ENCODE peak calls at places on chromosomes 12 and 14, in four cellular contexts. I, Z, W and U are unnamed samples.
A peak's percentile ranks its signal among the peaks of the same experiment; 100 is the strongest.

GRCh38 chr14:106837870-106838269 is 1311.5 kb downstream of the TMEM121 start:
- DNase-seq in I (no peak), Z (no peak), W (no peak), U (no peak)

GRCh38 chr14:75702606-75703261 is 41.7 kb downstream of the TTLL5 start:
- DNase-seq in I (no peak), Z (no peak), W (peak; percentile 18), U (no peak)

GRCh38 chr14:51119411-51120051 is 24.6 kb upstream of the TRIM9 start:
- DNase-seq in I (no peak), Z (no peak), W (no peak), U (no peak)

GRCh38 chr12:115223322-115223721 is 539.3 kb upstream of the TBX3 start:
- DNase-seq in I (no peak), Z (peak; percentile 51), W (peak; percentile 82), U (peak; percentile 87)

GRCh38 chr14:51354846-51355245 is 114.8 kb downstream of the TMX1 start:
- DNase-seq in I (no peak), Z (no peak), W (no peak), U (no peak)

GRCh38 chr12:131340616-131341210 is 370.2 kb upstream of the SFSWAP start:
- DNase-seq in I (no peak), Z (no peak), W (no peak), U (no peak)

GRCh38 chr12:19239616-19240234 is 110.2 kb downstream of the PLEKHA5 start:
- DNase-seq in I (no peak), Z (no peak), W (peak; percentile 86), U (peak; percentile 3)

GRCh38 chr12:66861157-66861750 is 182.4 kb upstream of the GRIP1 start:
- DNase-seq in I (peak; percentile 30), Z (peak; percentile 33), W (peak; percentile 53), U (peak; percentile 81)

GRCh38 chr12:2510066-2510465 is 284.7 kb upstream of the FKBP4 start:
- DNase-seq in I (no peak), Z (no peak), W (no peak), U (no peak)

GRCh38 chr12:50986961-50987737 is 34.8 kb downstream of the HIGD1C start:
- DNase-seq in I (peak; percentile 42), Z (peak; percentile 32), W (peak; percentile 72), U (peak; percentile 64)

GRCh38 chr14:94936411-94936892 is 166.5 kb upstream of the GSC start:
- DNase-seq in I (no peak), Z (no peak), W (no peak), U (no peak)

GRCh38 chr12:106605254-106605653 is 22.4 kb downstream of the RFX4 start:
- DNase-seq in I (no peak), Z (no peak), W (no peak), U (no peak)

GRCh38 chr12:115599251-115599811 is 678.2 kb downstream of the MED13L start:
- DNase-seq in I (no peak), Z (no peak), W (no peak), U (no peak)

GRCh38 chr12:93322784-93323183 is 54.9 kb upstream of the NUDT4 start:
- DNase-seq in I (no peak), Z (peak; percentile 67), W (peak; percentile 68), U (peak; percentile 80)

GRCh38 chr12:46459881-46460545 is 87.4 kb upstream of the SLC38A2 start:
- DNase-seq in I (no peak), Z (no peak), W (no peak), U (no peak)

GRCh38 chr14:99324291-99324690 is 52.3 kb upstream of the BCL11B start:
- DNase-seq in I (no peak), Z (no peak), W (no peak), U (no peak)

GRCh38 chr14:99325016-99325415 is 53.0 kb upstream of the BCL11B start:
- DNase-seq in I (no peak), Z (no peak), W (no peak), U (no peak)

GRCh38 chr14:99321955-99322730 is 50.1 kb upstream of the BCL11B start:
- DNase-seq in I (no peak), Z (no peak), W (no peak), U (no peak)

GRCh38 chr14:99322731-99323599 is 51.0 kb upstream of the BCL11B start:
- DNase-seq in I (no peak), Z (peak; percentile 24), W (no peak), U (no peak)

GRCh38 chr14:99323603-99324185 is 51.7 kb upstream of the BCL11B start:
- DNase-seq in I (no peak), Z (no peak), W (no peak), U (no peak)
- H2AFZ ChIP-seq in I (no peak overlapping the region), Z (no peak overlapping the region), W (no peak overlapping the region), U (no peak overlapping the region)

DNA sequence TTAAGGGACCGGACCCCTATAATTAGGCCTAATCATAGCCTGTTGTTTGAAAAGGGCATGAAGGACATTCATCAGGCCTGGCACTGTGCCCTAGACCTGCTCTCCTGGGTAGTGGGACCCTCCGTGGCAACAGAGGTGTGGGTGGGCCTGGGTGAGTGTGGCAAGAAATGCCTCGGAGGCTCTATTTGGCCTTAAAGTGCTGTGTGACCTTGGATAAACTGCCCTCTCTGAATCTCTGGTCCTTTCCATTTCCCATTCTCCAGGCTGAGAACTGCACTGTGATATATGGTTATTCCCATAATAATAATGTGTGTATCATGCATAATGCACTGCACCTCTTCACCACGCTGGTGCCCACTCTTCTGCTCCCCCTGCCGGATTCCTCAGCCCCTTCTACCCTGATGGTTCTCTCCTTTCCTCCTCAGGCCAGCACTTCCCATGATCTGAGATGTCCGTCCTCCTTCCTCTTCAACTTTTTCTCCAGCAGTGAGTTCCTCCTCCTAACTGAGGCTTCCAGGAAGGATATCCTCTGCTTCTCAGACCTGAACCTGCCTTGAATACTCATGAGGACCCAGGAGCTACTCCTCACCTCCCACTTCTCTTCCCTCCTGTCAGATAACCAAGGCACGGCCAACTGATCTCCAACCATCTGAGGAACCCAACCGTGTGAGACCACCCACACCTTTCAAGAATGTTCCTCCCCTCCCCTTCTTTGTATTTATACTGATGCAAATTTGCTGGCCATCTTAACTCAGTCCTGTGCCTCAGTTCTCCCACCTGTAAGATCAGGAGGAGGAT is 111.0 kb upstream of the PZP start:
- DNase-seq in I (no peak), Z (no peak), W (no peak), U (no peak)
- TF ChIP-seq CTCF in I (peak; percentile 24), Z (no peak), W (no peak), U (no peak)

GRCh38 chr14:50012644-50013043 is 103.7 kb downstream of the VCPKMT start:
- DNase-seq in I (no peak), Z (peak; percentile 62), W (peak; percentile 78), U (peak; percentile 33)
- H2AFZ ChIP-seq in I (no peak overlapping the region), Z (peak overlapping the region; percentile 17), W (peak overlapping the region; percentile 53), U (no peak overlapping the region)

GRCh38 chr12:109713187-109713984 is at the start of gene FAM222A:
- DNase-seq in I (peak; percentile 95), Z (peak; percentile 95), W (peak; percentile 93), U (peak; percentile 98)
- TF ChIP-seq CTCF in I (peak; percentile 16), Z (no peak), W (no peak), U (no peak)

DNA sequence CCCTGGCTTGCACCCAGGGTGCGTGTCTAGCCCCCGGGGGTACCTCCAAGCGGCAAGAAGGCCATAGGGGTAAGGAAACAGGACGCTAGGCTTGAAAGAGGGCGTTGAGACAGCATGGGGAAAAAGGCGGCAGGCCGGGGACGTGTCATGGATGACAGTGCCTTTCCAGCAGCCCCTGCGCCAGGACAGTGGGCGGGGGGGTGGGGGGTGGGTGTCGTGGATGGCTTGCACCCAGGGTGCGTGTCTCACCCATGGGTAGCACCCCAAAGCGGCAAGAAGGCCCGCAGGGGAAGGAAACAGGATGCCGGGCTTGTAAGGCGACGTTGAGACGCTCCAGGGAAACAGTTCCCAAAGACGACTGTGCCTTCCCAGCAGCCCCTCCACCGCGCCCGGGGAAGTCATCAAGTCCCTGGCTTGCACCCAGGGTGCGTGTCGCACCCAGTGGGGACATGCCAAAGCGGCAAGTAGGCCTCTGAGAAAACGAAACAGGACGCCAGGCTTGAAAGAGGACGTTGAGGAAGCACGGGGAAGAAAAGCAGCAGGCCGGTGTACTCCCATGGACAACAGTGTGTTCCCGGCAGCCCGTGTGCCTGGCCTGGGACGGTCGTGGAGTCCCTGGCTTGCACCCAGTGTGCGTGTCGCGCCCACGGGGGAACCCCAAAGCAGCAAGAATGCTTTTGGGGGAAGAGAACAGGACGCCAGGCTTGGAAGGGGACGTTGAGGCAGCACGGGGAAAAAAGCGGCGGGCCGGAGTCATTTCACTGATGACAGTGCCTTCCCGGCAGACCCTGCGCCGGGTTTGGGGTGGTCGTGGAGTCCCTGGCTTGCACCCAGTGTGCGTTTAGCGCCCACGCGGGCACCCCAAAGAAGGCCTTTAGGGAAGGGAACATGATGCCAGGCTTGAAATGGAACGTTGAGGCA is 163.5 kb upstream of the ALG10B start:
- DNase-seq in I (no peak), Z (no peak), W (no peak), U (no peak)
- H2AFZ ChIP-seq in I (no peak overlapping the region), Z (no peak overlapping the region), W (no peak overlapping the region), U (no peak overlapping the region)

DNA sequence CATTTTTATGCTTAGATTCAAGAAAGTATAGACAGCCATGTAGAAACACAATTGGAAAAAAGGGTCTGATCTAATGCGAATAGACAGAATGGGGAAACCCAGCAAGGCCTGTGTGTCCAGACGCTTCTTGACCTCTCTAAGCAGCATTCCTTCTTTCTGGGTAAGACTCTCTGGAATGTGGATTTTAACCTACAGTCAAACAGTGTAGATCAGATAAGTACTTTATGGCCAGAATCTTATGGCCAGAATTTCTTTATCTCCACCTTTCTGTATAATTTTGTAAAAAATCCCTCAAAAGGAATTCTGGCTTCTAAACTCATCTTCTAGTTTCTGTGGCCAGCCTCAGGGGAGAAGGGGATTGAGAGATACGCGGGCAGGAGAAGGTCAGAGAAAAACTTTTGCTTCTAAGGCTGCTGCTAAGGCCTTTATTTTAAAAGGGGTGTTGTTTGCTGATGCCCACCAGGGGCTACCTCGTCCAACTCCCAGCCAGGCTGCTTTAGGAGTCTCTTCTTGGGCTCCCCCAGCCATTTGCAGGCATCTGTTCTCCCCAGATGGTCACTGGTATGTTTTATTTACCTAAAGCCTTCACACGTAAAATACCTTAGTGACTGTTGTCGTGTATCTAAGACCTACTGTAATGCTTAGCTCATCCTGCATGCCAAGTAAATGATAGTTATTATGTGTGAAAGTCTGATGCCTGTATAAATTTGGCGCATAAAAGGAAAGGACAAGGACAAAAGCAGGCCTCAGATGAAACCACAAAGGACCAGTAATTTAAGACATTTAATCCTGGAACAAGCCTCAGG is 68.4 kb downstream of the ANO6 start:
- DNase-seq in I (no peak), Z (no peak), W (peak; percentile 87), U (peak; percentile 81)
- TF ChIP-seq CTCF in I (no peak), Z (no peak), W (peak; percentile 37), U (no peak)

DNA sequence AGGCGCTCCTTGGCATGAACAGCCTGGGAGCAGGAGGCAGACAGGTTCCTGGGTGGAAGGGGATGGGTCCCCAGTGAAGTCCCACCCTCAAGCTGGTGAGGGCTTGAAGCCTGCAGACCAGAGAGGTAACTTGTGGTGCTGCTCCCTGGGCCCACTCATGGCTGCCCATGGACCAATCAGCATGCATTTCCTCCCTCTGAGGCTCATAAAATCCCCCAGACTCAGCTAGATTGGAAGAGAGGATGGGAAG is 50.2 kb downstream of the A2M start:
- DNase-seq in I (no peak), Z (no peak), W (no peak), U (no peak)
- H2AFZ ChIP-seq in I (no peak overlapping the region), Z (peak overlapping the region; percentile 98), W (no peak overlapping the region), U (peak overlapping the region; percentile 79)

GRCh38 chr14:35985504-35986218 is 159.5 kb downstream of the BRMS1L start:
- DNase-seq in I (no peak), Z (no peak), W (no peak), U (no peak)
- TF ChIP-seq CTCF in I (no peak), Z (no peak), W (no peak), U (no peak)